ENCODE peak calls at places on chromosomes 13 and 19, in four cellular contexts. C is midbrain; B is activated CD4-positive, alpha-beta memory T cell treated with anti-CD3 and anti-CD28 coated beads for 36 hours; E is A549. Q is an unnamed sample.

GRCh38 chr13:41552031-41552430 is 94.7 kb downstream of the RGCC start:
- DNase-seq in C (peak), B (no peak), E (no peak), Q (no peak)

GRCh38 chr19:15223649-15224371 is 8.4 kb downstream of the EPHX3 start:
- DNase-seq in C (no peak), E (no peak), B (no peak), Q (no peak)

GRCh38 chr13:113582841-113583631 is 1.5 kb upstream of the TFDP1 start:
- DNase-seq in B (no peak), C (no peak), E (no peak), Q (peak)

GRCh38 chr19:30161770-30162169 is 210.4 kb upstream of the ZNF536 start:
- DNase-seq in E (no peak), C (no peak), B (no peak), Q (no peak)

GRCh38 chr19:48174445-48175030 is 4.1 kb downstream of the ZSWIM9 start:
- DNase-seq in B (no peak), C (no peak), E (no peak), Q (no peak)

GRCh38 chr19:18650048-18650435 is 13.2 kb downstream of the KLHL26 start:
- DNase-seq in B (no peak), C (no peak), E (no peak), Q (no peak)

GRCh38 chr13:110134801-110135200 is 172.2 kb downstream of the COL4A1 start:
- DNase-seq in E (no peak), C (no peak), B (no peak), Q (no peak)

GRCh38 chr19:48633148-48634035 is 3.8 kb downstream of the DBP start:
- DNase-seq in C (no peak), E (no peak), B (no peak), Q (no peak)

GRCh38 chr13:31015207-31015606 is 82.8 kb downstream of the TEX26 start:
- DNase-seq in B (no peak), C (no peak), E (no peak), Q (no peak)

GRCh38 chr13:100392709-100393630 is 195.6 kb downstream of the GGACT start:
- DNase-seq in E (peak), B (peak), C (no peak), Q (peak)

GRCh38 chr13:65540064-65540635 is 1690.0 kb downstream of the PCDH9 start:
- DNase-seq in E (no peak), C (no peak), B (no peak), Q (no peak)

GRCh38 chr13:50127017-50127725 is 111.9 kb downstream of the KCNRG start:
- DNase-seq in B (peak), C (no peak), E (no peak), Q (no peak)

GRCh38 chr19:45790942-45791341 is 1.7 kb downstream of the DMWD start:
- DNase-seq in E (no peak), B (peak), C (peak), Q (no peak)

GRCh38 chr19:36850646-36851442 is at the start of gene ZNF345:
- DNase-seq in C (peak), B (peak), E (peak), Q (peak)